ENCODE peak calls at places on chromosomes 13 and 19, in four cellular contexts. Y is substantia nigra; V is NCI-H2081; H is stimulated activated CD4-positive, alpha-beta T cell treated with anti-CD3 and anti-CD28 coated beads, Interleukin-15, amount 100 ng/mL, for 1 hour. J is an unnamed sample.

GRCh38 chr19:30752876-30753275 is 380.7 kb downstream of the ZNF536 start:
- DNase-seq in V (no peak), Y (no peak), H (no peak), J (no peak)

GRCh38 chr19:1836458-1837221 is 11.6 kb downstream of the REXO1 start:
- DNase-seq in H (no peak), Y (no peak), V (no peak), J (no peak)

GRCh38 chr13:113652404-113653263 is 5.4 kb downstream of the ATP4B start:
- DNase-seq in H (no peak), Y (no peak), V (no peak), J (no peak)

GRCh38 chr19:38263696-38264485 is 482 bp upstream of the SPINT2 start:
- DNase-seq in H (peak), V (peak), Y (peak), J (peak)

GRCh38 chr13:109779074-109779473 is 7.3 kb downstream of the IRS2 start:
- DNase-seq in H (peak), Y (no peak), V (peak), J (no peak)

GRCh38 chr13:96141032-96141431 is 51.1 kb downstream of the HS6ST3 start:
- DNase-seq in Y (no peak), H (no peak), V (peak), J (no peak)

GRCh38 chr13:55410398-55411330 is 1730.1 kb upstream of the PRR20A start:
- DNase-seq in H (no peak), V (no peak), Y (no peak), J (no peak)

GRCh38 chr13:50843256-50844043 is at the start of gene DLEU7:
- DNase-seq in Y (no peak), H (no peak), V (no peak), J (no peak)

GRCh38 chr13:65063753-65064152 is 2166.4 kb downstream of the PCDH9 start:
- DNase-seq in V (no peak), Y (no peak), H (no peak), J (no peak)

GRCh38 chr19:17078920-17079709 is 3.5 kb downstream of the MYO9B start:
- DNase-seq in V (no peak), H (no peak), Y (no peak), J (no peak)

GRCh38 chr13:99905224-99905623 is 66.3 kb downstream of the ZIC5 start:
- DNase-seq in V (peak), Y (no peak), H (no peak), J (no peak)

GRCh38 chr13:51902776-51903175 is 41.0 kb downstream of the CCDC70 start:
- DNase-seq in Y (no peak), V (no peak), H (no peak), J (no peak)

GRCh38 chr13:48142437-48142836 is 47.5 kb upstream of the MED4 start:
- DNase-seq in H (no peak), Y (no peak), V (no peak), J (no peak)

GRCh38 chr13:72458701-72459100 is 268.7 kb downstream of the MZT1 start:
- DNase-seq in H (no peak), Y (no peak), V (no peak), J (no peak)

GRCh38 chr13:48891586-48891985 is 84.1 kb upstream of the FNDC3A start:
- DNase-seq in V (no peak), Y (no peak), H (no peak), J (peak)

GRCh38 chr19:17248011-17248776 is 2.5 kb upstream of the NR2F6 start:
- DNase-seq in Y (no peak), H (no peak), V (no peak), J (no peak)

GRCh38 chr13:64910061-64910460 is 2320.1 kb downstream of the PCDH9 start:
- DNase-seq in V (no peak), H (no peak), Y (no peak), J (no peak)

GRCh38 chr13:110758195-110758594 is 44.7 kb downstream of the ING1 start:
- DNase-seq in V (no peak), Y (no peak), H (no peak), J (no peak)

GRCh38 chr19:6239871-6240676 is 39.7 kb downstream of the MLLT1 start:
- DNase-seq in Y (no peak), V (no peak), H (no peak), J (no peak)

GRCh38 chr13:110442946-110443632 is 118.4 kb downstream of the RAB20 start:
- DNase-seq in H (no peak), Y (no peak), V (no peak), J (no peak)

GRCh38 chr13:95367309-95367843 is 66.1 kb upstream of the ABCC4 start:
- DNase-seq in Y (no peak), V (no peak), H (no peak), J (no peak)

J was measured in HCT116.